ENCODE peak calls at places on chromosomes 3 and 15, in four cellular contexts. D is transverse colon, W is adrenal gland, P is heart right ventricle. H is an unnamed sample.

GRCh38 chr3:11187678-11188077 is 33.4 kb downstream of the HRH1 start:
- DNase-seq in P (no peak), D (no peak), W (no peak), H (no peak)

GRCh38 chr3:36212291-36212690 is 168.0 kb upstream of the STAC start:
- DNase-seq in D (no peak), W (no peak), P (no peak), H (no peak)

GRCh38 chr3:15708882-15709677 is 88.7 kb downstream of the ANKRD28 start:
- DNase-seq in P (no peak), W (no peak), D (no peak), H (no peak)

GRCh38 chr3:66256806-66257205 is 36.0 kb downstream of the SLC25A26 start:
- DNase-seq in D (no peak), W (no peak), P (no peak), H (no peak)

GRCh38 chr3:169501080-169501479 is 162.4 kb downstream of the MECOM start:
- DNase-seq in P (no peak), W (no peak), D (no peak), H (no peak)

GRCh38 chr15:60358935-60359672 is 38.7 kb downstream of the ANXA2 start:
- DNase-seq in P (no peak), D (no peak), W (no peak), H (no peak)

GRCh38 chr15:39888809-39889208 is 31.3 kb downstream of the GPR176 start:
- DNase-seq in P (no peak), D (no peak), W (no peak), H (no peak)

GRCh38 chr3:49104052-49104426 is 518 bp downstream of the QARS1 start:
- DNase-seq in W (no peak), D (no peak), P (no peak), H (peak; percentile 35)

GRCh38 chr3:174547801-174548200 is 311.3 kb upstream of the NAALADL2 start:
- DNase-seq in P (no peak), D (no peak), W (no peak), H (no peak)

GRCh38 chr3:41701196-41701698 is 260.7 kb downstream of the ULK4 start:
- DNase-seq in D (no peak), W (no peak), P (no peak), H (no peak)

GRCh38 chr3:175046666-175047065 is 187.5 kb downstream of the NAALADL2 start:
- DNase-seq in W (no peak), P (no peak), D (no peak), H (no peak)

GRCh38 chr3:52240059-52240885 is 1.3 kb upstream of the TWF2 start:
- DNase-seq in D (peak; percentile 62), P (peak; percentile 26), W (peak; percentile 83), H (peak; percentile 55)
- H3K4me3 ChIP-seq in D (no peak overlapping the region), P (no peak overlapping the region), W (no peak overlapping the region), H (no peak overlapping the region)

DNA sequence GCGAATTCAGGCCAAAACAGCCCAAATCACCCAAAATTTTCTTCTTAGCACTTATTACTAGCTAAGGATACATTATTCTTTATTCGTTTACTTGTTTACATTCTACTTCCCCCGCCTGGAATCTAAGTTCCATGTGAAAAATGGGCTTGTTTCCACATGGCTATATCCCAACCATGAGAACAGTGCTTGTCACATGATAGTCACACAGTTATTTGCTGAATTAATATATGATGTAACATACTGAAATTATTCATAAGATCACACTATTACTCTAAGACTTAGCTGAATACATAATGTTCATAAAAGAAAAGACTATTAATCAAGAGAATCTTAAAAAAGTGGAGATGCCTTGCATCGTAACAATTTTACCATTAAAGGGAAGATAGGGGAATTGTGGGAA is 6.6 kb downstream of the PBRM1 start:
- DNase-seq in P (no peak), W (no peak), D (no peak), H (no peak)
- H3K36me3 ChIP-seq in P (peaks cover 38% of the 10 kb centered on the region), W (no peaks in the 10 kb centered on the region), D (no peaks in the 10 kb centered on the region), H (peaks cover 10% of the 10 kb centered on the region)

GRCh38 chr3:14657579-14657978 is 6.0 kb downstream of the CCDC174 start:
- DNase-seq in W (no peak), D (no peak), P (no peak), H (no peak)
- H3K27me3 ChIP-seq in W (no peaks in the 10 kb centered on the region), D (no peaks in the 10 kb centered on the region), P (no peaks in the 10 kb centered on the region), H (no peaks in the 10 kb centered on the region)

GRCh38 chr3:184230603-184231528 is 1.5 kb downstream of the VWA5B2 start:
- DNase-seq in W (peak; percentile 44), D (peak; percentile 33), P (no peak), H (peak; percentile 86)

GRCh38 chr3:184228376-184229137 is 828 bp upstream of the VWA5B2 start:
- DNase-seq in W (no peak), D (no peak), P (no peak), H (no peak)

GRCh38 chr3:184229424-184230080 is at the start of gene VWA5B2:
- DNase-seq in D (peak; percentile 65), W (peak; percentile 78), P (peak; percentile 36), H (peak; percentile 99)

GRCh38 chr3:184231671-184232070 is 2.3 kb downstream of the VWA5B2 start:
- DNase-seq in D (no peak), W (no peak), P (no peak), H (peak; percentile 22)

GRCh38 chr3:184230081-184230602 is 757 bp downstream of the VWA5B2 start:
- DNase-seq in D (no peak), W (no peak), P (no peak), H (peak; percentile 85)
- H3K4me3 ChIP-seq in D (peak overlapping the region; percentile 54), W (peak overlapping the region; percentile 6), P (peak overlapping the region; percentile 45), H (peak overlapping the region; percentile 42)

DNA sequence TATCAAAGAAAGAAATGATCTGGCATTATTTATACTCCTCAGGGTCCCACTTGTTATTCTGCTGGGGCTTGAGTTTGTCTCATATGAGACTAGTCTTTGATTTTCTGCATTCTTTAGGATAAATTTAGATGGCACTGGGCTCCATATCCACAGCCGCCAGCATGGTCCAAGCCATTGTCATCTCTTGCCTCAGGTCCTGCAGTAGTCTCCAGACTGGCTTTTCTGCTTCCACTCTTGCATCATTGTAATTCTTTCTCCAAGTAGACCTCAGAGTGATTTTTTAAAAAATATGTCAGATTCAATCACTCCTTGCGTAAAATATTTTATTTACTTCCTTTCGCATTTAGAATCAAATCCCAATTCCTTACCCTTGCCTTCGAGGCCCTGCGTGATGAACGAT is 50.4 kb upstream of the ST3GAL6 start:
- DNase-seq in P (no peak), W (no peak), D (no peak), H (no peak)
- H3K36me3 ChIP-seq in P (no peaks in the 10 kb centered on the region), W (no peaks in the 10 kb centered on the region), D (no peaks in the 10 kb centered on the region), H (no peaks in the 10 kb centered on the region)

DNA sequence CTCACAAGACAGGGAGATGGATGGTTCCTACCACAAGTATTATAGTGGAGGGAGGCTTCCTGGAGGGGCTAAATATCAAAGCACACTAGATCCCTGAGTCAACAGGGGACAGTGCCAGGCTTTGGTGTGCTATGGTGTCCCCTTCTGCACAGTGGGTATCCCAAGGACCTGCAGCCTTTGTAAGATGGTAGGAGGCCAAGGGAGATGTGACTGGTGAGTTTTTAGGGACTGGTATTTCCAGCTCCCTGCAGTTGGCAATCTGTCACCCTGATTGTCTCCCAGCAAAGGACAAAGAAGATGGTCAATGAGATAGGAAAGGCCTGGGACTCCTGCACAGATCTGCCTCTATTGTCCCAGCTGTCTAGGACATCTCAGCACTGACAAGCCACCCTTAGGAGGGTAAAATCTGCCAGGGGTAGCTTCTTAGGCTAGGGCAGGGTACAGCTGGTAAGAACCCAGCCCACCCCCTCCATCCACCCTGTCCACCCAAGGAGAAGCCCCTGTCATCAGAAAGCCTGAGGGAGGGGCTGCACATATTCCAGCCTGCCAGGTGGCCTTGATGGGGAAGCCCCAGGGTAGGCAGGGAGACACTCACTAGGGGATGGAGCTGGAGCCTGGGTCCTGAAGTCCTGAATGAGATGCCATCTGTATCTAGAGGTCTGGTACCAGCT is 623 bp downstream of the CYP1A1 start:
- DNase-seq in D (no peak), P (no peak), W (no peak), H (no peak)
- H3K27me3 ChIP-seq in D (peaks cover 39% of the 10 kb centered on the region), P (no peaks in the 10 kb centered on the region), W (no peaks in the 10 kb centered on the region), H (peaks cover 30% of the 10 kb centered on the region)

DNA sequence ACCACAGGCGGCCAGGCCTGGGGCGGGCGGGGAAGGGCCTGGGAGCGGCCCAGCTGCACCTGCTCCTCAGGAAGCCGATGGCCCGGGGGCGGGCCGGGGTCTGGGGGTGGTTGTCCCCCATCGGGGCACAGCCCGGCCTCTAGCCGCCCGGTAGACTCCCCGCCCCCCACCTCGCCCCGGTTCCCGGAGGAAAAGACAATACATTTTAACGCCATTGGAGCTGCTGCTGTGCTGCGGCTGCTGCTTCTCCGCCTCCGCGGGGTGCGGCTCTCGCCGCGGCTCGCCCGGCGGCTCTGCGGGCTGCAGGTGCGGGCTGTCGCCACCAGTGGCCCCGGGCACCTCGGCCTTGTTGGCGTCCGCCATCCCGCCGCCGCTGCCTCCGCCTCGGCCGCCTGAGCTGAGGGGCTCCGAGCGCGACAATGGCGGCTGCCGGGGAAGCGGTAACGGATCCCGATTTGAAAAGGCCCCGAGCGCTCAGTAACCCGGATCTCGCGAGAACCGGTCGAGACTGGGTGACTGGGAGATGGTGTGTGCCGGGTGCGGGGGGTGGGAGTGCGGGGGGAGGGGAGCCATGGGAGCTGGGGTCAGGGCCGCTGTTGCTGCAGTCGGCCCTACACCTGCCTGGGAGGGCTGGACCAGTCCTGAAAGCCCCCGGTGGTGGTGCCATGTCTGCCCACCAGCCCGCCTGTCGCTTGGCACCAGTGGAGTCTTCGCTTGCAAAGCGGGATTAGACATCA is at the start of gene MYEF2:
- DNase-seq in W (peak; percentile 91), D (peak; percentile 74), P (peak; percentile 71), H (peak; percentile 90)
- H3K4me3 ChIP-seq in W (peak within 1 kb of the TSS; percentile 34), D (peak within 1 kb of the TSS; percentile 74), P (peak within 1 kb of the TSS; percentile 61), H (peak within 1 kb of the TSS; percentile 74)

H was measured in H7.